ENCODE peak calls at places on chromosome 5, in four cellular contexts. U, G, S and C are unnamed samples. For H3K4me1, the result is how much of the 10 kb centered on the place peaks cover.

GRCh38 chr5:136699661-136700060 is 334.3 kb upstream of the TRPC7 start:
- DNase-seq in U (no peak), G (no peak), S (no peak), C (no peak)

GRCh38 chr5:178437296-178438075 is 152.7 kb downstream of the COL23A1 start:
- DNase-seq in U (no peak), G (no peak), S (no peak), C (no peak)

GRCh38 chr5:134115806-134116175 is 1.3 kb downstream of the TCF7 start:
- DNase-seq in U (no peak), G (no peak), S (peak), C (no peak)

GRCh38 chr5:131536211-131536826 is 98.7 kb downstream of the RAPGEF6 start:
- DNase-seq in U (no peak), G (no peak), S (no peak), C (no peak)

GRCh38 chr5:126000533-126000932 is 422.7 kb upstream of the GRAMD2B start:
- DNase-seq in U (no peak), G (no peak), S (no peak), C (no peak)

GRCh38 chr5:120735076-120735475 is 271.0 kb downstream of the PRR16 start:
- DNase-seq in U (no peak), G (no peak), S (no peak), C (no peak)

GRCh38 chr5:134007581-134008256 is 2.9 kb upstream of the VDAC1 start:
- DNase-seq in U (no peak), G (no peak), S (no peak), C (no peak)

GRCh38 chr5:81269751-81270686 is 31.4 kb upstream of the ZCCHC9 start:
- DNase-seq in U (no peak), G (no peak), S (no peak), C (no peak)

GRCh38 chr5:173830421-173830820 is 57.7 kb upstream of the CPEB4 start:
- DNase-seq in U (no peak), G (no peak), S (no peak), C (no peak)

GRCh38 chr5:61586096-61587084 is 254.3 kb downstream of the ZSWIM6 start:
- DNase-seq in U (no peak), G (no peak), S (no peak), C (no peak)

GRCh38 chr5:15834596-15835245 is 334.7 kb downstream of the FBXL7 start:
- DNase-seq in U (no peak), G (no peak), S (no peak), C (no peak)

GRCh38 chr5:29462261-29462660 is 1731.2 kb upstream of the CDH6 start:
- DNase-seq in U (no peak), G (no peak), S (no peak), C (no peak)

GRCh38 chr5:84091400-84091799 is 293.3 kb downstream of the EDIL3 start:
- DNase-seq in U (no peak), G (no peak), S (no peak), C (no peak)

GRCh38 chr5:140725799-140726471 is 25.7 kb downstream of the ZMAT2 start:
- DNase-seq in U (peak), G (no peak), S (peak), C (peak)

GRCh38 chr5:127051591-127051990 is 21.2 kb upstream of the MARCHF3 start:
- DNase-seq in U (no peak), G (no peak), S (no peak), C (no peak)

GRCh38 chr5:79825802-79826201 is 136.2 kb downstream of the CMYA5 start:
- DNase-seq in U (no peak), G (no peak), S (no peak), C (no peak)

GRCh38 chr5:3597002-3597726 is 1.5 kb downstream of the IRX1 start:
- DNase-seq in U (no peak), G (no peak), S (no peak), C (no peak)

GRCh38 chr5:1737790-1738405 is 61.7 kb downstream of the MRPL36 start:
- DNase-seq in U (peak), G (no peak), S (peak), C (peak)

GRCh38 chr5:141734501-141735231 is 52.6 kb upstream of the ARAP3 start:
- DNase-seq in U (peak), G (no peak), S (peak), C (no peak)

GRCh38 chr5:609088-609370 is 3.1 kb upstream of the CEP72 start:
- DNase-seq in U (no peak), G (no peak), S (peak), C (no peak)
- H3K4me1 ChIP-seq in U (under half), G (under half), S (under half), C (under half)

GRCh38 chr5:91119265-91119664 is 263.9 kb downstream of the ARRDC3 start:
- DNase-seq in U (no peak), G (no peak), S (no peak), C (no peak)

GRCh38 chr5:91122663-91123062 is 260.5 kb downstream of the ARRDC3 start:
- DNase-seq in U (no peak), G (no peak), S (no peak), C (no peak)

GRCh38 chr5:91118802-91119201 is 264.3 kb downstream of the ARRDC3 start:
- DNase-seq in U (no peak), G (no peak), S (no peak), C (no peak)

GRCh38 chr5:91121347-91121993 is 261.6 kb downstream of the ARRDC3 start:
- DNase-seq in U (no peak), G (no peak), S (no peak), C (no peak)

DNA sequence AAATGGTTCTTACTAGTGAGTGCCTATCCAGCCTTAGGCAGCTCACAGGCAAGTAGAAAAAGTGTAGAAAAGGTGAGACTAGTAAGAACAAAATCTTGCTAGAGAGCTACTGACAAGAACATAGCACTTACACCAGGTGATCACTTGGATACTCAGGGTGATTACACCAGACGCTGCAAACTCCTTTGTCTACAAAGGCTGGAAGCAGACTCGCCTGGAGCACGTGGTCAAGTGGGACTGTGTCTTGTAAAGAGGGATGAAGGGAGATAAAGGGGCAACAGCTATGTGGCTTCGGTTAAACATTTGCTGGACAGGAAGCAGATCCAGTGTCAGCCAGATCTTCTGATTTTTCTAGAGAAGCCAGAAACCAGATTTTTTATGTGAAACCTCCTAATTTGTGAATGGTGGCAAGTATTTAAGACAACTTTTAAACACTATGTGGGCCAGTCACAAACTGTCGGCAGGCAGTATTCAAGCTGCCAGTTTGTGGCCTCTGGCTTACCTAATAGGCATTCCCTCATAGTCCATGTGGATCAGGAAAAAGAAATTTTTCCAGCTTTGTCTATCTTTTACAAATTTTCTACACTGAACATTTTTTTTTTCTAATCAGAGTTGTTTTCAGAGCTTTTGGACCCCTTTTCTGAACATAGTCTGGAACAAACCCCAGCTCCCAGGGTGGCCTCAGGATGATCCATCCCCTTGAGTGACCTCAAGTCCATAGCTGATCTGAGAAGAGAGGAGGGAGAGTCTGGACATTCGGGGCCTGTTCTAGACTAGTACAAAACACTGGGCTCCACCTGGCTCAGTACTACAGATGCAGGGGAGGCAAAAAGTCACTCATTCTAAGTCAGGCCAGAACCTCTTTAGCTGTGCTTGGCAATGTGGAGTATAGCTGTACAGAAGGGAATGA is 262.9 kb downstream of the ARRDC3 start:
- DNase-seq in U (no peak), G (peak), S (no peak), C (no peak)
- H3K27ac ChIP-seq in U (no peak), G (peak), S (peak), C (no peak)

DNA sequence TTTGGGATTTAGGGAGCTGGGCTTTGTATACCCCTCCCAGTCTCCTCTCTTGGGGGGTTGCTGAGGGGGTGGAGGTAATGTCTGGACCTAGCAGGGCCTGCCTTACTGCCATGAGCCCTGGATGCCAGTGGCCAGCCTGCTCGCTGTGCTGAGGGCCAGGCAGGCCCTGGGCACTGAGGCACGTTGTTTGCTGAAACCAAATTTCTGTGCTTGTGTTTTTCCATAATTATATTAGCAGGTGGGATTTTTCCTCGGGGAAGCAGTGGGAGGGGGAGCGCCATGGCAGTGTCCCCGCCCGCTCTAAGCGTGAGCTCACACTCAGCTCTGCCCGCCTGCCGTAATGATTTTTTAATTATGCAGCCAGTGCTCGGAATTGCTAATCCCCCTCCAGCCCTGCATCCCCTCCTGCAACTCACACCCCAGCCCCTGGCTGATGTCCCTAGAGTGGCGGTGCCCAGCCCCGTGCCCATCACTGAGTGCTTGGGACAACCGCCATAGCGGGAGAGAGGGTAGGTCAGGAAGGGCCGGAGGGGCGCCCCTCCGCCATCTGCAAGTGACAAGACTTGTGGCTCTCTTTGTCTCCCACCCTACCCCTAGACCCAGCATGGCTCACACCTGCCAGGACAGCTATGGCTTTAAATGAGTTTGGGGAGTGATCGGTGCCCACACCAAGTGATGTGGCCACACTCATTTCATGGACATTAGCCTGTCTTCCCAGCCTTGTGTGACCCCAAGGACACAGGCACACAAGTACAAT is 21.0 kb downstream of the CXXC5 start:
- DNase-seq in U (no peak), G (no peak), S (no peak), C (no peak)
- H3K4me3 ChIP-seq in U (peak), G (peak), S (peak), C (peak)

DNA sequence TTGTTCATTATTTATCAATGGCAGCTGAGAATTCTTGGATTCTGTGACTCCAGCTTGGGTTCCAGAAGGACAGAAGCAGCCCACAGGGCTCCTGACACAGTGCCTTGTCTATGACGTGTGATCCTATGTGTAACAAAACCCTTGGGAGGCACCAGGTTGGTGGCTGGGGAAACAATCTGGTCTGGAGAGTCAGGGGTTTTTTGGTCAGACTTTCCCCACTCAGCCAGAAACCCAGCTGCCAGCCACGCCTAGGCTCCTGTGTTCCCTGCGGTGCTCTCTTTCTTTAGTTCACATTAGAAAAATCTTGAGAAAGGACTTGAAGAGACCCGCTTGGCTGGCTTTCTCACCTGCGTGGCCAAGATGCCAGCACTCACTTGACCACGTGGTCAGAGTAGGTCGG is 15.5 kb upstream of the ZBED3 start:
- DNase-seq in U (no peak), G (no peak), S (no peak), C (no peak)
- H3K4me1 ChIP-seq in U (under half), G (under half), S (under half), C (under half)

GRCh38 chr5:169183581-169183980 is 117.4 kb downstream of the SLIT3 start:
- DNase-seq in U (no peak), G (no peak), S (no peak), C (no peak)
- H3K27ac ChIP-seq in U (no peak), G (no peak), S (no peak), C (no peak)

GRCh38 chr5:10248378-10249260 is 1.1 kb downstream of the ATPSCKMT start:
- DNase-seq in U (peak), G (peak), S (no peak), C (no peak)
- H3K4me3 ChIP-seq in U (peak), G (peak), S (peak), C (peak)

DNA sequence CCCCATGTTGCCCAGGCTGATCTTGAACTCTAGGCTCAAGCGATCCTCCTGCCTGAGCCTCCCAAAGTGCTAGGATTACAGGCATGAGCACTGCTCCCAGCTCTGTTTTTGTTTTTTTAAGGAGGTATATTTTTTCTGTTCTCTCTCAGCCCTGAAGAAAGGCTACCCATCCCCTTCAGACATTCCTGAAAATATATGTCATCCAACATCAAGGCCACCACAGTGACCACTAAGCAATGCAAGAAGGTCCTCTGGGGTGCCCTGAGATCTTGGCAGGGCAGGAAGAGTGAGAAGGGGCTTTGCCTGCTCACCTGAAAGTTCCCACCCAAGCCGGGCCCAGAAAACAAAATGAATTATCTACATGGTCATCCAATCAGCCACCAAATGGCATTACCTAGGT is 47.8 kb upstream of the IL17B start:
- DNase-seq in U (no peak), G (no peak), S (no peak), C (no peak)
- H3K4me1 ChIP-seq in U (under half), G (under half), S (under half), C (under half)

GRCh38 chr5:78540335-78541057 is 108.1 kb downstream of the LHFPL2 start:
- DNase-seq in U (no peak), G (no peak), S (no peak), C (no peak)

GRCh38 chr5:78543916-78544315 is 104.7 kb downstream of the LHFPL2 start:
- DNase-seq in U (no peak), G (no peak), S (no peak), C (no peak)

GRCh38 chr5:78542321-78542840 is 106.2 kb downstream of the LHFPL2 start:
- DNase-seq in U (no peak), G (no peak), S (no peak), C (no peak)

GRCh38 chr5:78543292-78543691 is 105.3 kb downstream of the LHFPL2 start:
- DNase-seq in U (no peak), G (no peak), S (no peak), C (no peak)

DNA sequence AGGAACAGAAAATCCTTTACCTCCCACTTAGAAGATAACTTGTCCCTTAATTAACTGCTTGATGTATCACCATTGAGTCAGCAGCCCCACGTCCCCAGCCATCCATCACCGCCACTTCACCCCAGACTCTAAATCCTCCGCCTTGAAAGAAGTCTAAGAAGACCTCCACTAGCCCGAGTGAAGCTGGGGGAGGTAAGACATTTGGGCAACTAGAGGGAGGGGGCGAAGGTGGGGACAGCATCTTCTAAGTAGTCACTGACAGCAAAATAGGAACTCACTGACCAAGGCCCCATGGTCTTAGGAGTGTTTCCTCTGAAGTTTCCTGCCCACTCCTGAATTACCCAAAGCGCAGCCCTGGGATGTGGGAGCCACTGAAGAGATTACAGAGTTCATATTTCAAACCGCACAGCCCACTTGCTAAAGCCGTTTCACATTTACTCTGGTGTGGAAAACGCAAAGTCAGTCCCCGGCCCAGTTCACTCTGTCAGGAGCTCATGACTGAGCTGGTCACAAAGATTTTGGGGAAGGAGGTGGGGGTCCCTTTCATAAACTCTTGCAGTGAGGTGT is 107.4 kb downstream of the LHFPL2 start:
- DNase-seq in U (no peak), G (no peak), S (no peak), C (no peak)
- H3K27ac ChIP-seq in U (no peak), G (no peak), S (no peak), C (no peak)

GRCh38 chr5:39517800-39518199 is 93.0 kb upstream of the DAB2 start:
- DNase-seq in U (no peak), G (no peak), S (no peak), C (no peak)
- H3K4me3 ChIP-seq in U (no peak), G (no peak), S (no peak), C (no peak)